ENCODE peak calls at places on chromosomes 7 and 10, in ten cellular contexts. K is Panc1, O is progenitor cell of endocrine pancreas, I is tibial nerve, G is BE2C, S is BJ, Q is adrenal gland, F is gastrocnemius medialis, A is endodermal cell, Y is mucosa of descending colon. H is an unnamed sample.
A peak's percentile ranks its signal among the peaks of the same experiment; 100 is the strongest.

GRCh38 chr7:29243777-29244655 is 49.4 kb downstream of the CHN2 start:
- DNase-seq in S (no peak), Y (no peak), K (no peak), O (no peak), A (peak; percentile 87), F (no peak), I (no peak), G (no peak), Q (no peak), H (no peak)

GRCh38 chr10:131656009-131656408 is 244.8 kb upstream of the PPP2R2D start:
- DNase-seq in Q (no peak), G (no peak), S (no peak), O (no peak), K (no peak), A (no peak), I (no peak), Y (no peak), F (no peak), H (no peak)

GRCh38 chr7:156578978-156579430 is 61.6 kb upstream of the RNF32 start:
- DNase-seq in G (no peak), Q (no peak), A (peak; percentile 83), S (no peak), F (no peak), Y (no peak), I (no peak), O (no peak), K (no peak), H (no peak)

GRCh38 chr7:90530263-90530662 is 60.8 kb downstream of the PTTG1IP2 start:
- DNase-seq in F (no peak), G (no peak), I (no peak), O (no peak), Y (no peak), K (no peak), Q (no peak), S (no peak), A (no peak), H (no peak)

GRCh38 chr7:47355684-47356083 is 226.2 kb downstream of the TNS3 start:
- DNase-seq in S (no peak), K (no peak), Y (no peak), G (no peak), I (no peak), A (no peak), F (no peak), Q (peak; percentile 45), O (no peak), H (no peak)

GRCh38 chr7:135333196-135333595 is 99.6 kb downstream of the STRA8 start:
- DNase-seq in G (no peak), Y (no peak), I (no peak), Q (no peak), S (no peak), F (no peak), O (no peak), K (no peak), A (no peak), H (no peak)

GRCh38 chr10:28797904-28798371 is 120.6 kb downstream of the BAMBI start:
- DNase-seq in G (no peak), I (no peak), Q (no peak), K (no peak), A (no peak), S (no peak), F (no peak), Y (no peak), O (no peak), H (no peak)

GRCh38 chr7:155835446-155836215 is 23.4 kb upstream of the SHH start:
- DNase-seq in A (no peak), I (no peak), Y (no peak), S (no peak), K (no peak), F (no peak), Q (no peak), G (no peak), O (no peak), H (peak; percentile 78)

GRCh38 chr7:149642579-149642978 is 130.8 kb downstream of the ZNF467 start:
- DNase-seq in A (no peak), Q (no peak), S (no peak), I (no peak), Y (no peak), G (no peak), O (no peak), K (no peak), F (no peak), H (no peak)

GRCh38 chr10:12351447-12351846 is 2.1 kb downstream of the CAMK1D start:
- DNase-seq in A (peak; percentile 50), Y (no peak), G (peak; percentile 26), F (no peak), I (no peak), K (no peak), S (no peak), Q (no peak), O (no peak), H (peak; percentile 94)

GRCh38 chr10:79384773-79385391 is 37.6 kb downstream of the PPIF start:
- DNase-seq in Q (peak; percentile 4), K (no peak), Y (peak; percentile 1), F (no peak), O (peak; percentile 1), I (no peak), S (no peak), A (no peak), G (no peak), H (peak; percentile 39)

DNA sequence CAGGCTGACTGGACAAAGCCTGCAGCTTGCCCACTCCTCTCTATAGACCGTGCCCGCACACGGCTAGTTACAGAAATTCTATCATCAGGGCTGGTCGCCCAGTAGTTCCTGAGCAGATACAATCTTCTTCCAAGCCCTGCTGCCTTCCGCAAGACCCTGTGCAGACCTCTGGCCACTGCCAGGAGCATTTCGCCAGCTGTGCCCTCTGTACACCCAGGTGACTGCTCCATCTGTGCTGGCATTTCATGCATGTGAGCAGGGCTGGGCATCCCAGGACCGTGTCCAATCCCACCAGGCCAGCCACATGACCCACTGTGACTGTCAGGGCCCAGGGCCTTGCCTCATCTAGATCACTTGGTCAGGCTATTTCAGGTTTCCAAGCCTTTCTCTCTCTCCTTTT is 36.9 kb downstream of the HSPA12A start:
- DNase-seq in K (no peak), Y (no peak), Q (no peak), I (no peak), F (no peak), O (no peak), S (no peak), G (no peak), A (peak; percentile 40), H (no peak)
- TF ChIP-seq CTCF in K (no peak), Y (no peak), Q (no peak), I (no peak), F (no peak), O (no peak), S (no peak), G (no peak), A (no peak), H (no peak)

GRCh38 chr7:45721949-45722598 is 147.9 kb downstream of the ADCY1 start:
- DNase-seq in S (no peak), Y (no peak), A (no peak), G (no peak), O (no peak), Q (no peak), F (no peak), I (no peak), K (no peak), H (peak; percentile 61)
- TF ChIP-seq CTCF in S (no peak), Y (no peak), A (peak; percentile 55), G (peak; percentile 34), O (no peak), Q (no peak), F (no peak), I (no peak), K (no peak), H (peak; percentile 22)

DNA sequence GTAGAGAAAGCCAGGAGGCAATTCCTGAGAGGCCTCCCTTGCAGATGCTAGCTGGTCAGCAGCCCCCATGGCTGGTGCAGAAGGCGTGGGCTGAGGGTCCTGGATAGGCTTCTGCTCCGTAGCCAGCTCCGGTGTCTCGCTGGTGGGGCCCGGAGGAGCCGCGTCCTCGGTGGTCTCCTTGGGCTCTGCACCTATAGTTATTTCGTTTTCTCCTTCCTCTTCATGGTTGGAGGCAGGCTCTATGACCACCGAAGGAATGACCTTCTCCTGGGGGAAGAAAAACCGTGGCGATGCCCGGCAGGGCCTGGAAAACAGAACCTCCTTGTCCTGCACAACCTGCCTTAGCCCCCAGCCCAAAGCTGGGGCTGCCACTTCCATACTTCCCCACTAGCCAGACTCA is 118.3 kb upstream of the TARP start:
- DNase-seq in G (no peak), F (no peak), O (no peak), Q (no peak), A (no peak), S (no peak), K (no peak), I (no peak), Y (no peak), H (no peak)
- TF ChIP-seq CTCF in G (no peak), F (no peak), O (no peak), Q (no peak), A (no peak), S (no peak), K (no peak), I (no peak), Y (no peak), H (no peak)

GRCh38 chr7:27377988-27378387 is 135.4 kb downstream of the EVX1 start:
- DNase-seq in K (no peak), I (no peak), Q (no peak), S (no peak), F (no peak), O (no peak), G (peak; percentile 20), Y (no peak), A (peak; percentile 66), H (no peak)
- TF ChIP-seq CTCF in K (peak; percentile 17), I (no peak), Q (no peak), S (peak; percentile 12), F (no peak), O (no peak), G (peak; percentile 39), Y (no peak), A (peak; percentile 66), H (no peak)

GRCh38 chr7:33836797-33837355 is 68.5 kb upstream of the BMPER start:
- DNase-seq in I (no peak), K (no peak), S (no peak), Y (no peak), O (no peak), G (peak; percentile 49), A (peak; percentile 80), Q (no peak), F (no peak), H (no peak)
- TF ChIP-seq CTCF in I (no peak), K (peak; percentile 84), S (no peak), Y (no peak), O (peak; percentile 30), G (peak; percentile 76), A (peak; percentile 76), Q (no peak), F (no peak), H (peak; percentile 66)